ENCODE peak calls at places on chromosome 11, in ten cellular contexts. U is Panc1, I is cardiac fibroblast, H is left lung, Y is HFFc6, W is mesothelial cell of epicardium, P is nephron progenitor cell, Z is mucosa of descending colon, A is neural progenitor cell, B is BJ. L is an unnamed sample.

GRCh38 chr11:120132645-120133185 is 5.2 kb downstream of the TRIM29 start:
- DNase-seq in U (no peak), I (no peak), H (peak), Y (no peak), W (no peak), P (no peak), Z (peak), A (no peak), B (no peak), L (no peak)

GRCh38 chr11:126190792-126191191 is 20.7 kb downstream of the RPUSD4 start:
- DNase-seq in U (no peak), I (no peak), H (no peak), Y (no peak), W (no peak), P (no peak), Z (no peak), A (no peak), B (no peak), L (no peak)

GRCh38 chr11:115670538-115671200 is 166.5 kb upstream of the CADM1 start:
- DNase-seq in U (no peak), I (no peak), H (no peak), Y (no peak), W (no peak), P (no peak), Z (no peak), A (no peak), B (no peak), L (no peak)

GRCh38 chr11:118609380-118610219 is 2.2 kb downstream of the PHLDB1 start:
- DNase-seq in U (no peak), I (peak), H (no peak), Y (peak), W (no peak), P (peak), Z (peak), A (peak), B (no peak), L (no peak)

GRCh38 chr11:125995313-125995712 is 49.5 kb downstream of the VSIG10L2 start:
- DNase-seq in U (no peak), I (no peak), H (no peak), Y (no peak), W (no peak), P (no peak), Z (no peak), A (peak), B (no peak), L (no peak)

GRCh38 chr11:75563978-75564552 is 2.0 kb downstream of the SERPINH1 start:
- DNase-seq in U (no peak), I (peak), H (peak), Y (peak), W (peak), P (peak), Z (peak), A (peak), B (no peak), L (no peak)

GRCh38 chr11:76462317-76462716 is 17.5 kb downstream of the EMSY start:
- DNase-seq in U (no peak), I (peak), H (no peak), Y (no peak), W (no peak), P (no peak), Z (no peak), A (no peak), B (no peak), L (peak)

GRCh38 chr11:128686045-128686741 is 7.7 kb upstream of the FLI1 start:
- DNase-seq in U (no peak), I (no peak), H (peak), Y (no peak), W (no peak), P (peak), Z (no peak), A (peak), B (no peak), L (no peak)

DNA sequence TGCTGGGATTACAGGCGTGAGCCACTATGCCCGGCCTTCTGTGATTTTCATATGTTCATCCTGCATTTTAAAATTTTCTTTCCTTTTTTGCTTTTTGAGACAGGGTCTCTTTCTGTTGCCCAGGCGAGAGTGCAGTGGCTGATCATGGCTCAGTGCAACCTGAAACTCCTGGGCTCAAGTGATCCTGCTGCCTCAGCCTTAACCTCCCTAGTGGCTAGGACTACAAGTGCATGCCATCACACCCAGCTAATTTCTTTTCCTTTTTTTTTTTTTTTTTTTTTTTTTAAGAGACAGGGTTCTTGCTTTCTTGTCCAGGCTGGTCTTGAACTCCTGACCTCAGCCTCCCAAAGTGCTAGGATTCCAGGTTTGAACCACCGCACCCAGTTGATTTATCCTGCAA is 54.1 kb upstream of the WT1 start:
- DNase-seq in U (no peak), I (no peak), H (no peak), Y (no peak), W (no peak), P (peak), Z (no peak), A (peak), B (no peak), L (no peak)
- TF ChIP-seq CTCF in U (no peak), I (peak), H (no peak), Y (no peak), W (peak), P (peak), Z (no peak), A (peak), B (no peak), L (no peak)

DNA sequence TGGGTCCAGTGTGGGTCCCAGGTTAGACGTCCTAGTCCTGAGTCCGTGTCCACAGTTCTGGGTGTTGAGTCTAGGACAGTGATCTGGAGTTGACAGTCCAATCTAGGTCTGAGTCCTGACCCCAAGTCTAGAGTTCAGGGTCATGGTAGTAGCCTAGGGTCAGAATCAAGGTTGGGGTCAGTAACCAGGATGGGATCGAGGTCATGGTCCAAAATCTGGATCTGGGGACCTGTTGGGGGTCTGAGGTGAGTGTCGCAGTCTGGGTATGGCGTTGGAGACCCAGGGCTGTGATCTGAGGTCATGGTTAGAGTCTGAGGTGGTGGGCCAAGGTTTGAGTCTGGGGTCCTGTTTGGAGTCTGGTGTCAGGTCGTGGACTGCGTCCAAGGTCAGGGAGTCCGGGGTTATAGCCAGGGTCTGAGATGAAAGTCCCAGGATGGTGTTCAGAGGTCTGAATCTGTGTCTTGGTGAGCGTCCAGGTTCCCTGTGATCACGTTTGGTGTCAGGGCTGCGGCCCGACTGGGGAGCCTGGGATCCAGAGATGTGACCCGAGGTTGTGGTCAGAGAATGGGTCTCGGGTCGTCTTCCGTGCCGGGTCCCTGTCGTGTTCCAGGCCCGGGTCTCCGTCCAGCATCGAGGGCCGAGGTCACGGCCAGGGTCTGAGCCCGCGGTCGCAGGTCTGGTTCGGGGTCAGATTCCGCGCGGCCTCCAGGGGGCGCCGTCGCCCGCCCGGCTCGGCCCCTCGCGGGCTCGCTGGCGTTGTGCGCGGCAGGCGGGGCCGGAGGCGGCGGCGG is 445 bp upstream of the GRK2 start:
- DNase-seq in U (no peak), I (peak), H (peak), Y (no peak), W (peak), P (peak), Z (peak), A (peak), B (no peak), L (peak)
- TF ChIP-seq CTCF in U (peak), I (peak), H (peak), Y (peak), W (peak), P (peak), Z (peak), A (peak), B (peak), L (peak)

DNA sequence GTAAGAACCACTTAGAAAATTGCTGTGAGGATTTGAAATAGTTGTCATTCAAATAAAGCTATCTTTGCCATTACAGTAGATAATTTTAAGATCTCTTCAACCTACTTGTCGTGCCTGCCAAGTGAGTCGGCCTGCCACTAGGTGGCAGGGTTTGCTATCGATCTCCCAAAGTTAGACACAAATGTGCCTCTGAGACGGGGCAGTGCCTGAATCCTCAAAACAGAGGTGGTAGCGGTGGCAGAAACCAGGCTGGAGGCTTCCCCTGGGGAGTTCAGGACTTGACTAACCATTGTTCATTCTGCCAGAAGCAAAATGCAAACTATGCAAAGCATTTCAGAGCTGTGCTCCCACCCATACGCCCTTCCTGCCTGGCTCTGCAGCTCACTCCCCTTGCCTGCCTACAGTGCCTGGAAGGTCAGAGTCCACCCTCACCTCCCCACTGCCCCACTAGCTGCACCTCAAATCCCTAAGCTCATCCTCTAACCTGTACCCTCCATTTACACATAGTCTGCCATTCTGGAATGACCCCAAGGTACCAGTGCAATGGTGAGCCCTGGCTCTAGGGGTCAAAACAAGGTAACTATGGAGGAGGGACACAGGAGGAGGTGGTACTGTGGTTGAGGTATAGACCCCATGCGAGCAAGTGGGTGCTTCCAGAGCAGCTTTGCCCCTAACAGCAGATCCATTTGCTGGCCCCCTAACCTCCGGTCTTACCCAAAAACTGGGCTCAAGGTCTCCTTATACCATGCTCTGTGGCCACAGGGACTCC is 82.1 kb downstream of the C11orf58 start:
- DNase-seq in U (peak), I (peak), H (peak), Y (peak), W (peak), P (peak), Z (peak), A (peak), B (peak), L (peak)
- TF ChIP-seq CTCF in U (peak), I (peak), H (peak), Y (peak), W (peak), P (peak), Z (peak), A (peak), B (peak), L (peak)

DNA sequence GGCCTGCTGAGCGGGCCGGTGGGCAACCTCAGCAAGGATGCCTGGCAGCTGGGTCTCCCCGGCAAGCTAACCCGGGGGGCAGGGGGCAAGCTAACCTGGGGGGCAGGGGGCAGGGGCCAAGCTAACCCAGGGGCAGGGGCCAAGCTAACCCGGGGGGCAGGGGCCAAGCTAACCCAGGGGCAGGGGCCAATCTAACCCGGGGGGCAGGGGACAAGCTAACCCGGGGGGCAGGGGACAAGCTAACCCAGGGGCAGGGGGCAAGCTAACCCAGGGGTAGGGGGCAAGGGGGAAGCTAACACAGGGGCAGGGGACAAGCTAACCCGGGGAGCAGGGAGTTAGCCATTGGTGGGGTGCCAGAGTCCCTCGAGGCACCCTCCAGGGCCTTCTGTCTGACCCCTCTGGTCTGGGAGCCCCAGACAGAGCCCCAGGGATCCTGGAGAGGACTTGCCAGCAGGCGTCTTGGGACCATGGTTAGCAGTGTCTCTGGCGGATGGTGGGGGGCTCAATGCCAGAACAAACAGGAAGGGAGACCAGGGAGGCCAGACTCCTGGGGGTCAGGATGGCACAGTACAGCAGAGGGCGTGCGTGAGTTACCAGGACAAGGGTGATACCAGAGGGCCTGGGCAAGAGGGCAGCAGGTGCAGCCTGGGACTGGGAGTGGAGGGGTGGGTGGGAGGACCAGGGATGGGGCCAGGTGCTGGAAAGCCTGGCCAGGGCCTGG is 16.1 kb downstream of the IGF2 start:
- DNase-seq in U (no peak), I (no peak), H (peak), Y (no peak), W (peak), P (no peak), Z (peak), A (no peak), B (no peak), L (no peak)
- TF ChIP-seq CTCF in U (no peak), I (no peak), H (no peak), Y (no peak), W (no peak), P (no peak), Z (no peak), A (no peak), B (no peak), L (no peak)

GRCh38 chr11:57763568-57763967 is 2.0 kb downstream of the CTNND1 start:
- DNase-seq in U (no peak), I (peak), H (no peak), Y (peak), W (no peak), P (no peak), Z (no peak), A (peak), B (no peak), L (no peak)
- TF ChIP-seq CTCF in U (peak), I (peak), H (no peak), Y (peak), W (peak), P (no peak), Z (no peak), A (peak), B (peak), L (no peak)

DNA sequence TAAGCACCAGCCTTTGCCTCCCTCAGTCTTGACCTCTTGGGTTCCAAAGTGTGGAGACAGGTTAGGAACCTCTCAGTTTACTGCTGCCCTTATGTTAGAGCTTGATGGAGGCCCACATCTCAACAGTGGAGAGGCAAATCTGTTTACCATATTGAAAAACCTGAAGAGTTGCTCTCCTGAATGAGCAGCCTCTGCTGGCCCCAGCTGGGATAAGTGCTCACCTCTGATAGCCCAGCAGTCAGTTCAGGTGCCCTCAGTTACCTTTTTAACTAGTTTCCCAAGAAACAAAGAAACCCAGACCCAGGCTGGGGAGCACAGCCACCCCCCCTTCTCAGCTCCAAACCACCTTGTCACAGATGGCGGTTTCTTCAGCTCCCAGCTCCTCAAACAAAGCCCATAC is 57.1 kb downstream of the PPFIBP2 start:
- DNase-seq in U (no peak), I (no peak), H (no peak), Y (no peak), W (no peak), P (no peak), Z (no peak), A (no peak), B (no peak), L (no peak)
- TF ChIP-seq CTCF in U (no peak), I (no peak), H (no peak), Y (no peak), W (no peak), P (no peak), Z (no peak), A (no peak), B (no peak), L (no peak)

GRCh38 chr11:32641361-32641760 is 57.7 kb downstream of the EIF3M start:
- DNase-seq in U (no peak), I (no peak), H (no peak), Y (no peak), W (no peak), P (no peak), Z (no peak), A (no peak), B (no peak), L (no peak)

GRCh38 chr11:32630844-32631243 is 47.2 kb downstream of the EIF3M start:
- DNase-seq in U (no peak), I (no peak), H (no peak), Y (no peak), W (no peak), P (no peak), Z (no peak), A (no peak), B (no peak), L (no peak)

GRCh38 chr11:32635819-32636218 is 52.2 kb downstream of the EIF3M start:
- DNase-seq in U (no peak), I (no peak), H (no peak), Y (no peak), W (no peak), P (no peak), Z (no peak), A (no peak), B (no peak), L (no peak)
- TF ChIP-seq CTCF in U (no peak), I (no peak), H (no peak), Y (no peak), W (no peak), P (no peak), Z (no peak), A (no peak), B (no peak), L (no peak)

GRCh38 chr11:60889869-60890311 is 16.5 kb downstream of the PRPF19 start:
- DNase-seq in U (no peak), I (no peak), H (no peak), Y (no peak), W (no peak), P (no peak), Z (no peak), A (no peak), B (no peak), L (no peak)

GRCh38 chr11:60890696-60891095 is 15.7 kb downstream of the PRPF19 start:
- DNase-seq in U (no peak), I (no peak), H (no peak), Y (no peak), W (no peak), P (no peak), Z (no peak), A (no peak), B (no peak), L (no peak)

GRCh38 chr11:60891103-60891741 is 15.2 kb downstream of the PRPF19 start:
- DNase-seq in U (no peak), I (no peak), H (no peak), Y (no peak), W (no peak), P (no peak), Z (no peak), A (no peak), B (no peak), L (no peak)

GRCh38 chr11:60887531-60887930 is 18.9 kb downstream of the PRPF19 start:
- DNase-seq in U (no peak), I (peak), H (no peak), Y (peak), W (no peak), P (peak), Z (no peak), A (peak), B (no peak), L (no peak)
- TF ChIP-seq CTCF in U (peak), I (peak), H (peak), Y (peak), W (no peak), P (peak), Z (peak), A (peak), B (peak), L (peak)

GRCh38 chr11:93622043-93622442 is 39.4 kb upstream of the CEP295 start:
- DNase-seq in U (peak), I (no peak), H (no peak), Y (no peak), W (no peak), P (no peak), Z (no peak), A (no peak), B (no peak), L (no peak)
- TF ChIP-seq CTCF in U (peak), I (no peak), H (no peak), Y (no peak), W (no peak), P (no peak), Z (no peak), A (peak), B (peak), L (no peak)